ENCODE peak calls at places on chromosomes 11 and 22, in ten cellular contexts. A, R, L, M, D, B, H, Y, K and N are unnamed samples.

GRCh38 chr11:29518389-29519174 is 498.2 kb downstream of the KCNA4 start:
- DNase-seq in A (no peak), R (peak; percentile 7), L (peak; percentile 50), M (no peak), D (no peak), B (no peak), H (no peak), Y (no peak), K (no peak), N (peak; percentile 31)

GRCh38 chr22:29623553-29624169 is 20.2 kb downstream of the NF2 start:
- DNase-seq in A (no peak), R (no peak), L (no peak), M (no peak), D (no peak), B (no peak), H (no peak), Y (no peak), K (no peak), N (no peak)

GRCh38 chr11:22349446-22349845 is 11.3 kb downstream of the SLC17A6 start:
- DNase-seq in A (no peak), R (no peak), L (no peak), M (no peak), D (no peak), B (no peak), H (no peak), Y (no peak), K (no peak), N (no peak)

GRCh38 chr11:117870176-117870952 is 6.1 kb downstream of the FXYD6 start:
- DNase-seq in A (no peak), R (peak; percentile 64), L (peak; percentile 38), M (no peak), D (no peak), B (peak; percentile 78), H (no peak), Y (no peak), K (no peak), N (no peak)

GRCh38 chr11:11027271-11027670 is 169.4 kb upstream of the ZBED5 start:
- DNase-seq in A (no peak), R (no peak), L (peak; percentile 83), M (no peak), D (no peak), B (no peak), H (no peak), Y (no peak), K (peak; percentile 48), N (no peak)

GRCh38 chr11:27193434-27194225 is 153.0 kb downstream of the BBOX1 start:
- DNase-seq in A (no peak), R (no peak), L (no peak), M (no peak), D (no peak), B (no peak), H (no peak), Y (no peak), K (no peak), N (no peak)

GRCh38 chr11:26330255-26330654 is 1.7 kb upstream of the ANO3 start:
- DNase-seq in A (no peak), R (no peak), L (no peak), M (no peak), D (no peak), B (no peak), H (no peak), Y (no peak), K (no peak), N (no peak)

GRCh38 chr11:2380396-2380795 is 3.3 kb downstream of the CD81 start:
- DNase-seq in A (no peak), R (no peak), L (no peak), M (no peak), D (no peak), B (no peak), H (no peak), Y (no peak), K (no peak), N (no peak)

GRCh38 chr11:66373261-66373660 is 1.7 kb upstream of the SLC29A2 start:
- DNase-seq in A (no peak), R (no peak), L (no peak), M (no peak), D (no peak), B (no peak), H (no peak), Y (no peak), K (no peak), N (no peak)

GRCh38 chr11:98453378-98453777 is 567.4 kb upstream of the CNTN5 start:
- DNase-seq in A (no peak), R (no peak), L (no peak), M (no peak), D (no peak), B (no peak), H (no peak), Y (no peak), K (no peak), N (no peak)

GRCh38 chr11:38814670-38815069 is 2216.6 kb upstream of the RAG2 start:
- DNase-seq in A (no peak), R (no peak), L (peak; percentile 84), M (no peak), D (no peak), B (no peak), H (no peak), Y (no peak), K (no peak), N (no peak)

GRCh38 chr11:2280208-2280607 is 9.8 kb upstream of the ASCL2 start:
- DNase-seq in A (no peak), R (no peak), L (no peak), M (no peak), D (no peak), B (no peak), H (no peak), Y (no peak), K (no peak), N (no peak)